ENCODE peak calls at places on chromosomes 12 and 14, in nine cellular contexts. One of them, this sample, is unnamed.

GRCh38 chr12:91326043-91327027 is 143.7 kb upstream of the DCN start:
- DNase-seq in OCI-LY7: peak
- DNase-seq in A673: peak
- DNase-seq in fibroblast of the aortic adventitia: peak
- DNase-seq in AG10803: peak
- DNase-seq in heart left ventricle: peak
- DNase-seq in fibroblast of pulmonary artery: peak
- DNase-seq in WERI-Rb-1: peak
- DNase-seq in astrocyte: peak
- DNase-seq in this sample: peak

GRCh38 chr14:72780771-72781170 is 113.1 kb downstream of the DPF3 start:
- DNase-seq in OCI-LY7: no peak
- DNase-seq in AG10803: peak
- DNase-seq in WERI-Rb-1: no peak
- DNase-seq in A673: no peak
- DNase-seq in astrocyte: peak
- DNase-seq in fibroblast of pulmonary artery: peak
- DNase-seq in heart left ventricle: no peak
- DNase-seq in fibroblast of the aortic adventitia: peak
- DNase-seq in this sample: peak

GRCh38 chr12:38424436-38424835 is 107.9 kb downstream of the ALG10B start:
- DNase-seq in fibroblast of pulmonary artery: no peak
- DNase-seq in OCI-LY7: no peak
- DNase-seq in fibroblast of the aortic adventitia: no peak
- DNase-seq in heart left ventricle: no peak
- DNase-seq in A673: no peak
- DNase-seq in WERI-Rb-1: no peak
- DNase-seq in AG10803: no peak
- DNase-seq in astrocyte: no peak
- DNase-seq in this sample: no peak

GRCh38 chr12:111453071-111453989 is 47.6 kb downstream of the SH2B3 start:
- DNase-seq in AG10803: no peak
- DNase-seq in heart left ventricle: no peak
- DNase-seq in OCI-LY7: no peak
- DNase-seq in fibroblast of the aortic adventitia: no peak
- DNase-seq in A673: no peak
- DNase-seq in WERI-Rb-1: no peak
- DNase-seq in astrocyte: no peak
- DNase-seq in fibroblast of pulmonary artery: no peak
- DNase-seq in this sample: peak

GRCh38 chr14:76770521-76771431 is 9.5 kb downstream of the VASH1 start:
- DNase-seq in fibroblast of the aortic adventitia: no peak
- DNase-seq in WERI-Rb-1: no peak
- DNase-seq in A673: no peak
- DNase-seq in fibroblast of pulmonary artery: no peak
- DNase-seq in heart left ventricle: no peak
- DNase-seq in astrocyte: no peak
- DNase-seq in AG10803: no peak
- DNase-seq in OCI-LY7: no peak
- DNase-seq in this sample: no peak

GRCh38 chr12:120242275-120242799 is 23.2 kb downstream of the PXN start:
- DNase-seq in astrocyte: no peak
- DNase-seq in WERI-Rb-1: peak
- DNase-seq in A673: no peak
- DNase-seq in heart left ventricle: peak
- DNase-seq in OCI-LY7: no peak
- DNase-seq in fibroblast of the aortic adventitia: no peak
- DNase-seq in AG10803: no peak
- DNase-seq in fibroblast of pulmonary artery: no peak
- DNase-seq in this sample: no peak

GRCh38 chr12:4270016-4270669 is 3.4 kb upstream of the CCND2 start:
- DNase-seq in heart left ventricle: no peak
- DNase-seq in AG10803: no peak
- DNase-seq in WERI-Rb-1: no peak
- DNase-seq in OCI-LY7: no peak
- DNase-seq in astrocyte: no peak
- DNase-seq in fibroblast of the aortic adventitia: no peak
- DNase-seq in A673: no peak
- DNase-seq in fibroblast of pulmonary artery: no peak
- DNase-seq in this sample: no peak

GRCh38 chr12:2672863-2673262 is 121.9 kb upstream of the FKBP4 start:
- DNase-seq in fibroblast of the aortic adventitia: no peak
- DNase-seq in A673: no peak
- DNase-seq in heart left ventricle: no peak
- DNase-seq in AG10803: no peak
- DNase-seq in WERI-Rb-1: no peak
- DNase-seq in OCI-LY7: no peak
- DNase-seq in fibroblast of pulmonary artery: no peak
- DNase-seq in astrocyte: no peak
- DNase-seq in this sample: no peak

GRCh38 chr12:13379531-13379930 is 183.0 kb downstream of the EMP1 start:
- DNase-seq in astrocyte: no peak
- DNase-seq in A673: no peak
- DNase-seq in AG10803: no peak
- DNase-seq in WERI-Rb-1: no peak
- DNase-seq in OCI-LY7: no peak
- DNase-seq in fibroblast of pulmonary artery: no peak
- DNase-seq in heart left ventricle: no peak
- DNase-seq in fibroblast of the aortic adventitia: no peak
- DNase-seq in this sample: no peak

GRCh38 chr14:68386950-68387779 is 405.7 kb downstream of the ZFP36L1 start:
- DNase-seq in fibroblast of pulmonary artery: peak
- DNase-seq in WERI-Rb-1: no peak
- DNase-seq in heart left ventricle: no peak
- DNase-seq in astrocyte: peak
- DNase-seq in A673: no peak
- DNase-seq in OCI-LY7: no peak
- DNase-seq in fibroblast of the aortic adventitia: peak
- DNase-seq in AG10803: peak
- DNase-seq in this sample: no peak

GRCh38 chr14:91405241-91405721 is 12.3 kb downstream of the CCDC88C start:
- DNase-seq in fibroblast of pulmonary artery: no peak
- DNase-seq in A673: no peak
- DNase-seq in AG10803: no peak
- DNase-seq in heart left ventricle: no peak
- DNase-seq in WERI-Rb-1: no peak
- DNase-seq in astrocyte: no peak
- DNase-seq in fibroblast of the aortic adventitia: no peak
- DNase-seq in OCI-LY7: no peak
- DNase-seq in this sample: no peak

GRCh38 chr12:130153803-130154202 is 8.5 kb upstream of the FZD10 start:
- DNase-seq in WERI-Rb-1: no peak
- DNase-seq in heart left ventricle: no peak
- DNase-seq in fibroblast of pulmonary artery: no peak
- DNase-seq in astrocyte: no peak
- DNase-seq in OCI-LY7: no peak
- DNase-seq in AG10803: no peak
- DNase-seq in A673: no peak
- DNase-seq in fibroblast of the aortic adventitia: no peak
- DNase-seq in this sample: no peak

GRCh38 chr12:12718853-12719252 is 1.7 kb downstream of the CDKN1B start:
- DNase-seq in fibroblast of the aortic adventitia: peak
- DNase-seq in astrocyte: no peak
- DNase-seq in AG10803: no peak
- DNase-seq in WERI-Rb-1: no peak
- DNase-seq in fibroblast of pulmonary artery: no peak
- DNase-seq in OCI-LY7: peak
- DNase-seq in A673: peak
- DNase-seq in heart left ventricle: no peak
- DNase-seq in this sample: peak

DNA sequence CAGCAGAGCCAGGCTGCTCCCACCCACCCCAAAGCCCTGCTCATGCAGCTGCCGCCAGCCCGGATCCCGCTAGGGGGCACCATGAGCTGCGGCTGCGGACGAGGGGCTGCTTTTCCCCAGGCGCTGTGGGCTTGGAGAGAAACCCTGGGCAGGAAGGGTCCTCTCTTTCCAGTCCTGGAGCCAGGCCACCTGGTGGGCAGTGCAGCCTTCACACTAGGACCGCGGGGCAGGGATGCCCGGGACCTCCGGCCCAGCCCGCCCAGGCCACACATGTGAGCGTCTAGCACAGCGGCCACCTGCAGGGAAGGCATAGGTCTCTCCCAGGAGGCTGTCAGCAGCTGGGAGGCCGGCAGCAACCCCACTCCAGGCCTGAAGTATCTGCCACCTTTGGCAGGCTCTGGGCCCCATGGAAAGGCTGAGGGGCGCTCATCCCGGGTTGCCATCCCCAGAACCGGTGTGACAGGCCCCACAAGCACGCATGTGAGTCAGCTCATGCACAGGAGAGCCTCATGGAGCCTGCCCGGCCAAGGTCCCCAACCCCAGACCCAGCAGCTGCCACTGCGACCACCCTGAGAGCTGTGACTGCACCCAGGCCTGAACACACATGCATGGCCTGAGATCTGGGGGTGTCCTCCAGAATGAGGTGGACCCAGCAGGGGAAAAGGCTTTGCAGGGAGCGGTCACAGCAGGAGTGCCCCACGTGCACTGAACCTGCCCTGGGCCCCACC is 280.0 kb upstream of the RTL1 start:
- DNase-seq in astrocyte: no peak
- DNase-seq in OCI-LY7: peak
- DNase-seq in fibroblast of the aortic adventitia: no peak
- DNase-seq in A673: peak
- DNase-seq in AG10803: no peak
- DNase-seq in fibroblast of pulmonary artery: no peak
- DNase-seq in WERI-Rb-1: peak
- DNase-seq in heart left ventricle: no peak
- DNase-seq in this sample: no peak
- TF ChIP-seq CTCF in astrocyte: peak
- TF ChIP-seq CTCF in OCI-LY7: peak
- TF ChIP-seq CTCF in fibroblast of the aortic adventitia: no peak
- TF ChIP-seq CTCF in A673: peak
- TF ChIP-seq CTCF in AG10803: no peak
- TF ChIP-seq CTCF in fibroblast of pulmonary artery: peak
- TF ChIP-seq CTCF in WERI-Rb-1: peak
- TF ChIP-seq CTCF in heart left ventricle: no peak
- TF ChIP-seq CTCF in this sample: no peak

GRCh38 chr14:105388110-105388951 is 10.0 kb upstream of the TEX22 start:
- DNase-seq in astrocyte: no peak
- DNase-seq in WERI-Rb-1: no peak
- DNase-seq in fibroblast of pulmonary artery: no peak
- DNase-seq in heart left ventricle: no peak
- DNase-seq in A673: no peak
- DNase-seq in OCI-LY7: no peak
- DNase-seq in fibroblast of the aortic adventitia: no peak
- DNase-seq in AG10803: no peak
- DNase-seq in this sample: no peak
- H3K4me3 ChIP-seq in astrocyte: no peak
- H3K4me3 ChIP-seq in WERI-Rb-1: no peak
- H3K4me3 ChIP-seq in fibroblast of pulmonary artery: no peak
- H3K4me3 ChIP-seq in heart left ventricle: no peak
- H3K4me3 ChIP-seq in A673: no peak
- H3K4me3 ChIP-seq in OCI-LY7: no peak
- H3K4me3 ChIP-seq in fibroblast of the aortic adventitia: no peak
- H3K4me3 ChIP-seq in AG10803: no peak
- H3K4me3 ChIP-seq in this sample: no peak

DNA sequence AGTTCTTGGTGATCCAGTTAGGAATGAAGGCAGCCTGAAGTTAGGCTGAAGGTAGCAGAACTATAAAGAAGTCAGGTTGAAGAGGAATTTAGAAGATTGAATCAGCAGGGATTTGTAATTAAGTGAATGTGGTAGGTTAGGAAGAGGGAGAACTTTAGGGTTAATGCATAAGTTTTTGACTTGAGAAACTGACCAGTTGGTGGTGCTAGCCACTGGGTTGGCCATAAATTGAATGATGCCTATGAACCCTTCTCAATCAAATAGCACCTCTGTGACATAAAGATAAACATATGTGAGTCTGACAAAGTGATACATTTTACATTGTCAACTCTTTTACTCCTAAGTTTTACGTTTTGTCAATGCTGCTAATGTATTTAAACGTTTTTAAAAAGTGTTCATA is 290.6 kb upstream of the NAV3 start:
- DNase-seq in AG10803: no peak
- DNase-seq in OCI-LY7: no peak
- DNase-seq in heart left ventricle: no peak
- DNase-seq in fibroblast of the aortic adventitia: no peak
- DNase-seq in WERI-Rb-1: no peak
- DNase-seq in A673: no peak
- DNase-seq in fibroblast of pulmonary artery: no peak
- DNase-seq in astrocyte: no peak
- DNase-seq in this sample: no peak
- TF ChIP-seq CTCF in AG10803: no peak
- TF ChIP-seq CTCF in OCI-LY7: no peak
- TF ChIP-seq CTCF in heart left ventricle: no peak
- TF ChIP-seq CTCF in fibroblast of the aortic adventitia: no peak
- TF ChIP-seq CTCF in WERI-Rb-1: peak
- TF ChIP-seq CTCF in A673: no peak
- TF ChIP-seq CTCF in fibroblast of pulmonary artery: no peak
- TF ChIP-seq CTCF in astrocyte: no peak
- TF ChIP-seq CTCF in this sample: no peak

DNA sequence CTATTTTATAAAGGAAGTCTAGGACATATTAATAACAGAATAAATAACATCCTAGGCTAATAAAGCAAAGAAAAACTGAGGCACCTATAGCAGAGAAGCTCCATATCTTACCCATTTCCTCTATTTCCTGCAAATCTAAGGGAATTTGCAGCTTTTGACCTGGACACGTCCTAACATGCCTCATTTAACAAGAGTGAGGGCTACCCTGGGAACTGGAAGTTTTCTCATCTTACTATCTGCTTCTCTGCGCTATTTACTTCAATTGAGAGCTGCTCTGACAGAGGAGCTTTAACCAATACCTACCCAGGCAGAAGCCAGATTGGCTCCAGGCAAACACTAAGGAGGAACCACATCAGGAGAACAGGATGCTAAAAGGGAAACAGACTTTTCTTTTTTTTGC is 5.7 kb downstream of the YBX3 start:
- DNase-seq in OCI-LY7: no peak
- DNase-seq in heart left ventricle: no peak
- DNase-seq in AG10803: peak
- DNase-seq in WERI-Rb-1: no peak
- DNase-seq in fibroblast of pulmonary artery: peak
- DNase-seq in A673: peak
- DNase-seq in fibroblast of the aortic adventitia: peak
- DNase-seq in astrocyte: peak
- DNase-seq in this sample: peak
- H3K4me3 ChIP-seq in OCI-LY7: no peak
- H3K4me3 ChIP-seq in heart left ventricle: no peak
- H3K4me3 ChIP-seq in AG10803: no peak
- H3K4me3 ChIP-seq in WERI-Rb-1: no peak
- H3K4me3 ChIP-seq in fibroblast of pulmonary artery: peak
- H3K4me3 ChIP-seq in A673: no peak
- H3K4me3 ChIP-seq in fibroblast of the aortic adventitia: peak
- H3K4me3 ChIP-seq in astrocyte: peak
- H3K4me3 ChIP-seq in this sample: peak

GRCh38 chr12:30816742-30817465 is 62.2 kb upstream of the CAPRIN2 start:
- DNase-seq in fibroblast of the aortic adventitia: no peak
- DNase-seq in fibroblast of pulmonary artery: no peak
- DNase-seq in astrocyte: no peak
- DNase-seq in OCI-LY7: no peak
- DNase-seq in AG10803: no peak
- DNase-seq in A673: no peak
- DNase-seq in WERI-Rb-1: no peak
- DNase-seq in heart left ventricle: no peak
- DNase-seq in this sample: no peak
- TF ChIP-seq CTCF in fibroblast of the aortic adventitia: no peak
- TF ChIP-seq CTCF in fibroblast of pulmonary artery: no peak
- TF ChIP-seq CTCF in astrocyte: no peak
- TF ChIP-seq CTCF in OCI-LY7: no peak
- TF ChIP-seq CTCF in AG10803: no peak
- TF ChIP-seq CTCF in A673: no peak
- TF ChIP-seq CTCF in WERI-Rb-1: no peak
- TF ChIP-seq CTCF in heart left ventricle: no peak
- TF ChIP-seq CTCF in this sample: no peak